ENCODE peak calls at places on chromosomes 4 and X, in seven cellular contexts. One of them, this sample, is unnamed.

GRCh38 chr4:77145806-77146425 is 11.1 kb upstream of the CCNG2 start:
- DNase-seq in endothelial cell of umbilical vein: peak
- DNase-seq in breast epithelium: no peak
- DNase-seq in HL-60: no peak
- DNase-seq in K562: no peak
- DNase-seq in SK-N-MC: no peak
- DNase-seq in SK-N-SH: no peak
- DNase-seq in this sample: peak

GRCh38 chr4:123603165-123603564 is 206.6 kb downstream of the SPRY1 start:
- DNase-seq in endothelial cell of umbilical vein: peak
- DNase-seq in breast epithelium: no peak
- DNase-seq in HL-60: no peak
- DNase-seq in K562: peak
- DNase-seq in SK-N-MC: no peak
- DNase-seq in SK-N-SH: no peak
- DNase-seq in this sample: no peak

GRCh38 chr4:73726000-73726399 is 14.4 kb upstream of the CXCL8 start:
- DNase-seq in endothelial cell of umbilical vein: peak
- DNase-seq in breast epithelium: no peak
- DNase-seq in HL-60: no peak
- DNase-seq in K562: no peak
- DNase-seq in SK-N-MC: no peak
- DNase-seq in SK-N-SH: no peak
- DNase-seq in this sample: no peak

GRCh38 chrX:154056739-154057367 is 37.2 kb upstream of the IRAK1 start:
- DNase-seq in endothelial cell of umbilical vein: peak
- DNase-seq in breast epithelium: peak
- DNase-seq in HL-60: peak
- DNase-seq in K562: no peak
- DNase-seq in SK-N-MC: no peak
- DNase-seq in SK-N-SH: no peak
- DNase-seq in this sample: peak

GRCh38 chrX:16843208-16843909 is 26.8 kb downstream of the RBBP7 start:
- DNase-seq in endothelial cell of umbilical vein: no peak
- DNase-seq in breast epithelium: no peak
- DNase-seq in HL-60: no peak
- DNase-seq in K562: no peak
- DNase-seq in SK-N-MC: no peak
- DNase-seq in SK-N-SH: no peak
- DNase-seq in this sample: no peak

GRCh38 chrX:79100791-79101484 is 43.5 kb upstream of the GPR174 start:
- DNase-seq in endothelial cell of umbilical vein: no peak
- DNase-seq in breast epithelium: no peak
- DNase-seq in HL-60: no peak
- DNase-seq in K562: no peak
- DNase-seq in SK-N-MC: no peak
- DNase-seq in SK-N-SH: no peak
- DNase-seq in this sample: no peak

GRCh38 chrX:14039344-14039743 is 9.7 kb upstream of the GEMIN8 start:
- DNase-seq in endothelial cell of umbilical vein: peak
- DNase-seq in breast epithelium: no peak
- DNase-seq in HL-60: no peak
- DNase-seq in K562: peak
- DNase-seq in SK-N-MC: peak
- DNase-seq in SK-N-SH: peak
- DNase-seq in this sample: peak

GRCh38 chr4:137905930-137906329 is 336.2 kb downstream of the SLC7A11 start:
- DNase-seq in endothelial cell of umbilical vein: no peak
- DNase-seq in breast epithelium: no peak
- DNase-seq in HL-60: no peak
- DNase-seq in K562: no peak
- DNase-seq in SK-N-MC: no peak
- DNase-seq in SK-N-SH: no peak
- DNase-seq in this sample: no peak

GRCh38 chr4:3255611-3256186 is 6.7 kb downstream of the MSANTD1 start:
- DNase-seq in endothelial cell of umbilical vein: no peak
- DNase-seq in breast epithelium: no peak
- DNase-seq in HL-60: no peak
- DNase-seq in K562: no peak
- DNase-seq in SK-N-MC: no peak
- DNase-seq in SK-N-SH: no peak
- DNase-seq in this sample: no peak

GRCh38 chr4:6891436-6892170 is 18.0 kb upstream of the TBC1D14 start:
- DNase-seq in endothelial cell of umbilical vein: no peak
- DNase-seq in breast epithelium: no peak
- DNase-seq in HL-60: no peak
- DNase-seq in K562: peak
- DNase-seq in SK-N-MC: no peak
- DNase-seq in SK-N-SH: no peak
- DNase-seq in this sample: no peak

GRCh38 chr4:112141366-112142138 is 3.7 kb upstream of the FAM241A start:
- DNase-seq in endothelial cell of umbilical vein: peak
- DNase-seq in breast epithelium: no peak
- DNase-seq in HL-60: no peak
- DNase-seq in K562: no peak
- DNase-seq in SK-N-MC: no peak
- DNase-seq in SK-N-SH: no peak
- DNase-seq in this sample: no peak

GRCh38 chrX:150184487-150184886 is 178.6 kb upstream of the MAMLD1 start:
- DNase-seq in endothelial cell of umbilical vein: peak
- DNase-seq in breast epithelium: no peak
- DNase-seq in HL-60: no peak
- DNase-seq in K562: no peak
- DNase-seq in SK-N-MC: no peak
- DNase-seq in SK-N-SH: no peak
- DNase-seq in this sample: no peak

GRCh38 chrX:100085851-100086250 is 324.2 kb downstream of the PCDH19 start:
- DNase-seq in endothelial cell of umbilical vein: no peak
- DNase-seq in breast epithelium: no peak
- DNase-seq in HL-60: no peak
- DNase-seq in K562: no peak
- DNase-seq in SK-N-MC: no peak
- DNase-seq in SK-N-SH: no peak
- DNase-seq in this sample: no peak

GRCh38 chrX:71017396-71017939 is 50.7 kb downstream of the SNX12 start:
- DNase-seq in endothelial cell of umbilical vein: peak
- DNase-seq in breast epithelium: peak
- DNase-seq in HL-60: no peak
- DNase-seq in K562: no peak
- DNase-seq in SK-N-MC: no peak
- DNase-seq in SK-N-SH: no peak
- DNase-seq in this sample: peak

GRCh38 chrX:97860206-97860605 is 976.5 kb downstream of the RPA4 start:
- DNase-seq in endothelial cell of umbilical vein: peak
- DNase-seq in breast epithelium: no peak
- DNase-seq in HL-60: no peak
- DNase-seq in K562: no peak
- DNase-seq in SK-N-MC: no peak
- DNase-seq in SK-N-SH: no peak
- DNase-seq in this sample: no peak

GRCh38 chr4:98568896-98569663 is 89.3 kb downstream of the TSPAN5 start:
- DNase-seq in endothelial cell of umbilical vein: peak
- DNase-seq in breast epithelium: no peak
- DNase-seq in HL-60: no peak
- DNase-seq in K562: no peak
- DNase-seq in SK-N-MC: no peak
- DNase-seq in SK-N-SH: no peak
- DNase-seq in this sample: no peak

GRCh38 chrX:71992711-71993110 is 82.1 kb downstream of the NHSL2 start:
- DNase-seq in endothelial cell of umbilical vein: no peak
- DNase-seq in breast epithelium: no peak
- DNase-seq in HL-60: no peak
- DNase-seq in K562: no peak
- DNase-seq in SK-N-MC: no peak
- DNase-seq in SK-N-SH: no peak
- DNase-seq in this sample: no peak

GRCh38 chr4:55078987-55079386 is 46.4 kb downstream of the KDR start:
- DNase-seq in endothelial cell of umbilical vein: peak
- DNase-seq in breast epithelium: no peak
- DNase-seq in HL-60: no peak
- DNase-seq in K562: no peak
- DNase-seq in SK-N-MC: peak
- DNase-seq in SK-N-SH: no peak
- DNase-seq in this sample: peak

GRCh38 chr4:1082215-1083182 is 30.9 kb downstream of the RNF212 start:
- DNase-seq in endothelial cell of umbilical vein: peak
- DNase-seq in breast epithelium: peak
- DNase-seq in HL-60: peak
- DNase-seq in K562: no peak
- DNase-seq in SK-N-MC: no peak
- DNase-seq in SK-N-SH: no peak
- DNase-seq in this sample: peak

GRCh38 chr4:1601852-1602525 is 82.1 kb downstream of the FAM53A start:
- DNase-seq in endothelial cell of umbilical vein: no peak
- DNase-seq in breast epithelium: no peak
- DNase-seq in HL-60: no peak
- DNase-seq in K562: no peak
- DNase-seq in SK-N-MC: no peak
- DNase-seq in SK-N-SH: no peak
- DNase-seq in this sample: no peak

GRCh38 chrX:63656871-63657580 is 128.0 kb downstream of the ARHGEF9 start:
- DNase-seq in endothelial cell of umbilical vein: no peak
- DNase-seq in breast epithelium: no peak
- DNase-seq in HL-60: no peak
- DNase-seq in K562: no peak
- DNase-seq in SK-N-MC: no peak
- DNase-seq in SK-N-SH: no peak
- DNase-seq in this sample: no peak

GRCh38 chr4:126004936-126005335 is 690.2 kb downstream of the FAT4 start:
- DNase-seq in endothelial cell of umbilical vein: peak
- DNase-seq in breast epithelium: no peak
- DNase-seq in HL-60: no peak
- DNase-seq in K562: no peak
- DNase-seq in SK-N-MC: no peak
- DNase-seq in SK-N-SH: no peak
- DNase-seq in this sample: no peak

GRCh38 chr4:10028910-10029309 is 7.6 kb upstream of the SLC2A9 start:
- DNase-seq in endothelial cell of umbilical vein: no peak
- DNase-seq in breast epithelium: no peak
- DNase-seq in HL-60: no peak
- DNase-seq in K562: no peak
- DNase-seq in SK-N-MC: no peak
- DNase-seq in SK-N-SH: no peak
- DNase-seq in this sample: no peak

GRCh38 chr4:99927566-99927965 is 18.9 kb downstream of the DNAJB14 start:
- DNase-seq in endothelial cell of umbilical vein: no peak
- DNase-seq in breast epithelium: no peak
- DNase-seq in HL-60: no peak
- DNase-seq in K562: no peak
- DNase-seq in SK-N-MC: no peak
- DNase-seq in SK-N-SH: no peak
- DNase-seq in this sample: no peak

GRCh38 chr4:15781427-15782095 is 3.4 kb downstream of the CD38 start:
- DNase-seq in endothelial cell of umbilical vein: no peak
- DNase-seq in breast epithelium: no peak
- DNase-seq in HL-60: no peak
- DNase-seq in K562: no peak
- DNase-seq in SK-N-MC: no peak
- DNase-seq in SK-N-SH: no peak
- DNase-seq in this sample: no peak

GRCh38 chr4:30719363-30720020 is 677 bp upstream of the PCDH7 start:
- DNase-seq in endothelial cell of umbilical vein: peak
- DNase-seq in breast epithelium: no peak
- DNase-seq in HL-60: no peak
- DNase-seq in K562: no peak
- DNase-seq in SK-N-MC: no peak
- DNase-seq in SK-N-SH: peak
- DNase-seq in this sample: peak

GRCh38 chr4:173252024-173252935 is 81.9 kb downstream of the HMGB2 start:
- DNase-seq in endothelial cell of umbilical vein: peak
- DNase-seq in breast epithelium: peak
- DNase-seq in HL-60: peak
- DNase-seq in K562: peak
- DNase-seq in SK-N-MC: no peak
- DNase-seq in SK-N-SH: no peak
- DNase-seq in this sample: peak

DNA sequence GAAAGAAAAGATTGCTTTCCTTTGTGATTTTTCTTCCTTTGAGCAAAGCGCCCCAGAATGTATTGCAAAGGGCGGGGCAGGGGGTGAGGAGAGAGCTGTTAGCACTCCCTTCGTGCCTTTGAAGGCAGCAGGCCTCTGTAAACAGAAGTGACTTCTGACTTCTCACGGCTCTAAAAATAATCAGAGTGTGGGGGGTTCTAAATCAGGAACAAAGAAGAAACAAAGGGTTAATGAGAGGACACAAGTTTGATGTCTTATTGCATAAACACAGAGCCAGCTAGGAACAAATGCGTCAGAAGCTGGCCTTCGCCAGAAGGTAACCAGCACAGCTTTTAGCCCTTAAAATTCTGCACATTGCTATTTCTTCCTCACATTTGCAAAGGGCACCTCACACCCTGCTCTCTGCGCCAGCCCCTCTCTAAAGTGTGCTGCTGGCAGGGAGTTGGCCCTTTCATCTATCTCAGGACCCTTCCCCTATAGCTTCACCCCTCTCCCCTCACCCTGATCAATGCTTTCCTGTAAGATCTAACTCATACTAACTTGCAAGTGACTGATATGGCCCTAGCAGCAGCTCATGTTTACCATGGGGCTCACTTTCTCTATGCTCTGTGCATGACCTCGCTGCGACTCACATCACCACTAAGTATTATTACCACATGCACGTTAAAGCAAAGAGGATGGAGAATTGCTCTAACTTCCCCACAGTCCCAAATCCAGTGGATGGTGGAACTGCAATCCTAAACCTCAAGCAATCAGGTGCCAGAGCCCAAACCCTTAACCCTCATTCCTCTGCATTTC is 626.4 kb downstream of the MID1IP1 start:
- DNase-seq in endothelial cell of umbilical vein: peak
- DNase-seq in breast epithelium: no peak
- DNase-seq in HL-60: peak
- DNase-seq in K562: no peak
- DNase-seq in SK-N-MC: no peak
- DNase-seq in SK-N-SH: no peak
- DNase-seq in this sample: no peak
- TF ChIP-seq POLR2AphosphoS5 in endothelial cell of umbilical vein: no peak
- TF ChIP-seq POLR2AphosphoS5 in breast epithelium: no peak
- TF ChIP-seq POLR2AphosphoS5 in HL-60: no peak
- TF ChIP-seq POLR2AphosphoS5 in K562: no peak
- TF ChIP-seq POLR2AphosphoS5 in SK-N-MC: no peak
- TF ChIP-seq POLR2AphosphoS5 in SK-N-SH: no peak
- TF ChIP-seq POLR2AphosphoS5 in this sample: no peak

GRCh38 chrX:1453951-1454785 is 1.5 kb upstream of the ASMTL start:
- DNase-seq in endothelial cell of umbilical vein: peak
- DNase-seq in breast epithelium: peak
- DNase-seq in HL-60: peak
- DNase-seq in K562: peak
- DNase-seq in SK-N-MC: peak
- DNase-seq in SK-N-SH: peak
- DNase-seq in this sample: peak
- TF ChIP-seq POLR2AphosphoS5 in endothelial cell of umbilical vein: no peak
- TF ChIP-seq POLR2AphosphoS5 in breast epithelium: peak
- TF ChIP-seq POLR2AphosphoS5 in HL-60: no peak
- TF ChIP-seq POLR2AphosphoS5 in K562: no peak
- TF ChIP-seq POLR2AphosphoS5 in SK-N-MC: no peak
- TF ChIP-seq POLR2AphosphoS5 in SK-N-SH: no peak
- TF ChIP-seq POLR2AphosphoS5 in this sample: peak

GRCh38 chr4:41749650-41750049 is 1.1 kb upstream of the PHOX2B start:
- DNase-seq in endothelial cell of umbilical vein: no peak
- DNase-seq in breast epithelium: no peak
- DNase-seq in HL-60: no peak
- DNase-seq in K562: no peak
- DNase-seq in SK-N-MC: no peak
- DNase-seq in SK-N-SH: no peak
- DNase-seq in this sample: no peak
- TF ChIP-seq POLR2AphosphoS5 in endothelial cell of umbilical vein: no peak
- TF ChIP-seq POLR2AphosphoS5 in breast epithelium: no peak
- TF ChIP-seq POLR2AphosphoS5 in HL-60: no peak
- TF ChIP-seq POLR2AphosphoS5 in K562: no peak
- TF ChIP-seq POLR2AphosphoS5 in SK-N-MC: no peak
- TF ChIP-seq POLR2AphosphoS5 in SK-N-SH: no peak
- TF ChIP-seq POLR2AphosphoS5 in this sample: no peak

GRCh38 chr4:93660036-93660435 is 168.5 kb upstream of the ATOH1 start:
- DNase-seq in endothelial cell of umbilical vein: no peak
- DNase-seq in breast epithelium: no peak
- DNase-seq in HL-60: no peak
- DNase-seq in K562: no peak
- DNase-seq in SK-N-MC: no peak
- DNase-seq in SK-N-SH: no peak
- DNase-seq in this sample: no peak
- TF ChIP-seq POLR2AphosphoS5 in endothelial cell of umbilical vein: no peak
- TF ChIP-seq POLR2AphosphoS5 in breast epithelium: no peak
- TF ChIP-seq POLR2AphosphoS5 in HL-60: no peak
- TF ChIP-seq POLR2AphosphoS5 in K562: no peak
- TF ChIP-seq POLR2AphosphoS5 in SK-N-MC: no peak
- TF ChIP-seq POLR2AphosphoS5 in SK-N-SH: no peak
- TF ChIP-seq POLR2AphosphoS5 in this sample: no peak

This sample was measured in prostate gland.